ENCODE peak calls at places on chromosome 11, in four cellular contexts. One of them, this sample, is unnamed.

GRCh38 chr11:38824573-38824972 is 2226.5 kb upstream of the RAG2 start:
- DNase-seq in K562: no peak
- DNase-seq in HL-60: no peak
- DNase-seq in GM12878: no peak
- DNase-seq in this sample: no peak

GRCh38 chr11:57180141-57180561 is 1.6 kb upstream of the LRRC55 start:
- DNase-seq in HL-60: no peak
- DNase-seq in GM12878: no peak
- DNase-seq in K562: no peak
- DNase-seq in this sample: no peak

GRCh38 chr11:6040874-6041273 is 10.3 kb upstream of the OR56A1 start:
- DNase-seq in K562: no peak
- DNase-seq in HL-60: no peak
- DNase-seq in GM12878: no peak
- DNase-seq in this sample: no peak

GRCh38 chr11:78365381-78365792 is 52.2 kb downstream of the GAB2 start:
- DNase-seq in HL-60: no peak
- DNase-seq in K562: no peak
- DNase-seq in GM12878: no peak
- DNase-seq in this sample: no peak

GRCh38 chr11:112357488-112357887 is 96.8 kb upstream of the PLET1 start:
- DNase-seq in GM12878: no peak
- DNase-seq in HL-60: no peak
- DNase-seq in K562: no peak
- DNase-seq in this sample: no peak

GRCh38 chr11:128188346-128189115 is 398.8 kb downstream of the ETS1 start:
- DNase-seq in HL-60: no peak
- DNase-seq in GM12878: no peak
- DNase-seq in K562: no peak
- DNase-seq in this sample: no peak

GRCh38 chr11:13094930-13095687 is 86.0 kb downstream of the RASSF10 start:
- DNase-seq in GM12878: no peak
- DNase-seq in K562: no peak
- DNase-seq in HL-60: no peak
- DNase-seq in this sample: no peak

GRCh38 chr11:22341582-22341919 is 3.4 kb downstream of the SLC17A6 start:
- DNase-seq in HL-60: no peak
- DNase-seq in GM12878: no peak
- DNase-seq in K562: no peak
- DNase-seq in this sample: no peak

GRCh38 chr11:61488651-61489291 is 19.8 kb upstream of the LRRC10B start:
- DNase-seq in K562: peak
- DNase-seq in GM12878: no peak
- DNase-seq in HL-60: no peak
- DNase-seq in this sample: no peak

GRCh38 chr11:125956371-125956770 is 10.5 kb downstream of the VSIG10L2 start:
- DNase-seq in HL-60: no peak
- DNase-seq in GM12878: no peak
- DNase-seq in K562: no peak
- DNase-seq in this sample: no peak

GRCh38 chr11:75386912-75387311 is 12.4 kb upstream of the RPS3 start:
- DNase-seq in GM12878: no peak
- DNase-seq in K562: no peak
- DNase-seq in HL-60: no peak
- DNase-seq in this sample: no peak

GRCh38 chr11:69726019-69726418 is 22.2 kb upstream of the FGF19 start:
- DNase-seq in HL-60: no peak
- DNase-seq in GM12878: no peak
- DNase-seq in K562: no peak
- DNase-seq in this sample: no peak

GRCh38 chr11:64809781-64810241 is 540 bp downstream of the MEN1 start:
- DNase-seq in HL-60: no peak
- DNase-seq in GM12878: no peak
- DNase-seq in K562: peak
- DNase-seq in this sample: no peak

GRCh38 chr11:118619444-118620205 is 12.2 kb downstream of the PHLDB1 start:
- DNase-seq in GM12878: no peak
- DNase-seq in HL-60: no peak
- DNase-seq in K562: no peak
- DNase-seq in this sample: no peak

GRCh38 chr11:117180661-117181585 is 2.4 kb downstream of the SIDT2 start:
- DNase-seq in K562: peak
- DNase-seq in GM12878: peak
- DNase-seq in HL-60: peak
- DNase-seq in this sample: peak

GRCh38 chr11:18540207-18541009 is 13.7 kb upstream of the TSG101 start:
- DNase-seq in GM12878: no peak
- DNase-seq in K562: no peak
- DNase-seq in HL-60: no peak
- DNase-seq in this sample: no peak

GRCh38 chr11:35073691-35074382 is 65.1 kb upstream of the CD44 start:
- DNase-seq in HL-60: peak
- DNase-seq in GM12878: no peak
- DNase-seq in K562: no peak
- DNase-seq in this sample: no peak

GRCh38 chr11:108693852-108694251 is 29.0 kb downstream of the DDX10 start:
- DNase-seq in HL-60: no peak
- DNase-seq in GM12878: no peak
- DNase-seq in K562: peak
- DNase-seq in this sample: no peak

GRCh38 chr11:108703916-108704315 is 39.0 kb downstream of the DDX10 start:
- DNase-seq in GM12878: no peak
- DNase-seq in HL-60: no peak
- DNase-seq in K562: no peak
- DNase-seq in this sample: no peak

GRCh38 chr11:108698844-108699642 is 34.2 kb downstream of the DDX10 start:
- DNase-seq in GM12878: peak
- DNase-seq in HL-60: no peak
- DNase-seq in K562: no peak
- DNase-seq in this sample: no peak

DNA sequence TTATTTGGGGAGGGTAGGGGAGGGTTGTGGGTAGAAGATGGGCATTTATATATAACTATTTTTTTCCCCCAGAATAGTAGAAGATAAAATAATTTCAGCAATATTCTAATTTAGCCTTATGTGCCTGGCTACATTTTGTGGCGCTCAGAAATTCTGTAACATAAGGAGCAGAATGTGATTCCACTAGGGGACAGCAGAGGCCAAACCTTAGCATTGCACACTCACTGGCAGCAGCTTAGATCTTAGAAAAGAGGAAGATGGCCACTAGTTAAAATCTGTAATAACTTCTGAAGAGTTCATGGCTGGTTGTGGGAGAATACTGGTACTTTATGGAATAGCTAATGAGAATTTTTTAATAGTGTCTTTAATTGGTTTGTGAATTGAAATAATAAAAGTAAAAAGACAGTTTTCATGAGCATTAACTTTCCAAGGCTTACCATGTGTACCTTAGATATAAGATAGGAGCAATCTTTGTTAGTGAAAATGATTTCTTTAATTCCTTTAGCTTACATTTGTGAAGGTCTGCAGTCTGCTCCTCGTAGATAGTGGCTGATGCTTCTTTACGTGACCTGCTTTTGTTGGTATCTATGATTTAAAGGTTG is 33.1 kb downstream of the DDX10 start:
- DNase-seq in HL-60: peak
- DNase-seq in GM12878: peak
- DNase-seq in K562: peak
- DNase-seq in this sample: peak
- TF ChIP-seq SPI1 in HL-60: peak
- TF ChIP-seq SPI1 in GM12878: peak
- TF ChIP-seq SPI1 in K562: peak
- TF ChIP-seq SPI1 in this sample: peak

DNA sequence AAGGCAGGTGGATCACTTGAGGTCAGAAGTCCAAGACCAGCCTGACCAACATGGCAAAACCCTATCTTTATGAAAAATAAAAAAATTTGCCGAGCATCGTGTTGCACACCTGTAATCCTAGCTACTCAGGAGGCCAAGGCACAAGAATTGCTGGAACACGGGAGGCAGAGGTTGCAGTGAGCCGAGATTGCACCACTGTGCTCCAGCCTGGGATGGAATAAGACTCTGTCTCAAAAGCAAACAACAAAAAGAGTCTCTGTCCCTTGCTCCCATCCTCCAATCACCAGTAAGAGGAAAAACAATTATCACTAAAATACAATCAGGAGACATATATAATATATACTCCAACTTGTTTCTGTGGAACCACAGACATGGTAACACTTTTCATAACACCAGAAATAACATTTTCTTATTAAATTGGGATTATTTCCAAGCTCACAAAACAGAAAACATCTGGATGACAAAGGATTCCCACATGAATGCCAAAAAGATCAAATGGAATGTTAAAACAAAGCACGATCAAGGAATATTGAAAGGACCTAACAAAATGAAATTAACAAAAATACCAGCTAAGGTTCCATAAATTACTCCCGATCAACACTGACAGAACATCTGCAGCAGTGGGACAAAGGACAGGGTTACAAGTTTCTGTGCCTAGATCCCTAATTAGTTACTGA is 15.2 kb downstream of the FCHSD2 start:
- DNase-seq in K562: no peak
- DNase-seq in GM12878: no peak
- DNase-seq in HL-60: no peak
- DNase-seq in this sample: no peak
- TF ChIP-seq SPI1 in K562: no peak
- TF ChIP-seq SPI1 in GM12878: no peak
- TF ChIP-seq SPI1 in HL-60: no peak
- TF ChIP-seq SPI1 in this sample: no peak

GRCh38 chr11:76841923-76842452 is 18.7 kb upstream of the ACER3 start:
- DNase-seq in HL-60: no peak
- DNase-seq in K562: no peak
- DNase-seq in GM12878: no peak
- DNase-seq in this sample: no peak
- TF ChIP-seq SPI1 in HL-60: no peak
- TF ChIP-seq SPI1 in K562: no peak
- TF ChIP-seq SPI1 in GM12878: no peak
- TF ChIP-seq SPI1 in this sample: no peak

DNA sequence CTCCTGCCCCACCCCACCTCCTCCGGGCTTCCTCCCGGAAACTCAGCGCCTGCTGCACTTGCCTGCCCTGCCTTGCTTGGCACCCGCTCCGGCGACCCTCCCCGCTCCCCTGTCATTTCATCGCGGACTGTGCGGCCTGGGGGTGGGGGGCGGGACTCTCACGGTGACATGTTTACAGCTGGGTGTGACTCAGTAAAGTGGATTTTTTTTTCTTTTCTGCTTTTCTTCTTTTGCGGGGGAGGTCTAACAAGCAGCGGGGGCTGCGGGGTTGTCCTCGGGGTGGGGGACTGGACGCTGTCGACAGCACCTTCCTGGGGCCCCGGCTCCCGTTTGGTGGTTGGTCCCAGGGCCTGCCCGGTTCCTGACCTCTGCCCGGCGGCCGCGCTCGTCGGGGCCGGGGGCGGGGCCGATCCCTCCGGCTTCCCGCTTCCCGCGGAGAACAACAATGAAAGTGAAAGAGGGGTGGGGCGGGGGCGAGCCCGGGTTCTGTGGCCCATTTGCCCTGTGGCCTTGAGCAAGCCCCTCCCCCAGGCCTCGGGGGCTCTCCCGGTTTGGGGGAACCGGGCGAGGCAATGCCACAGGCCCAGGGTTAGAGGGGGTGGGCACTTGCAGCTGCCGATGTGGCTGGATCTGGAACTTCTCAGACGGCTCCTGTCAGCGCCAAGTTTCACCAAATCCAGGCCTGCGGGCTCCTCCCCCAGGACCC is 976 bp upstream of the MDK start:
- DNase-seq in GM12878: no peak
- DNase-seq in HL-60: peak
- DNase-seq in K562: peak
- DNase-seq in this sample: peak
- TF ChIP-seq SPI1 in GM12878: no peak
- TF ChIP-seq SPI1 in HL-60: no peak
- TF ChIP-seq SPI1 in K562: no peak
- TF ChIP-seq SPI1 in this sample: no peak

GRCh38 chr11:46357483-46357936 is 10.2 kb downstream of the DGKZ start:
- DNase-seq in K562: no peak
- DNase-seq in HL-60: peak
- DNase-seq in GM12878: no peak
- DNase-seq in this sample: no peak

GRCh38 chr11:46360878-46361277 is 13.6 kb downstream of the DGKZ start:
- DNase-seq in GM12878: no peak
- DNase-seq in HL-60: peak
- DNase-seq in K562: no peak
- DNase-seq in this sample: no peak

GRCh38 chr11:46359936-46360335 is 12.7 kb downstream of the DGKZ start:
- DNase-seq in K562: no peak
- DNase-seq in GM12878: no peak
- DNase-seq in HL-60: no peak
- DNase-seq in this sample: no peak

GRCh38 chr11:46353706-46354105 is 6.4 kb downstream of the DGKZ start:
- DNase-seq in K562: no peak
- DNase-seq in GM12878: no peak
- DNase-seq in HL-60: no peak
- DNase-seq in this sample: no peak

GRCh38 chr11:46356911-46357482 is 9.7 kb downstream of the DGKZ start:
- DNase-seq in K562: no peak
- DNase-seq in HL-60: peak
- DNase-seq in GM12878: no peak
- DNase-seq in this sample: no peak
- TF ChIP-seq SPI1 in K562: no peak
- TF ChIP-seq SPI1 in HL-60: no peak
- TF ChIP-seq SPI1 in GM12878: no peak
- TF ChIP-seq SPI1 in this sample: no peak

GRCh38 chr11:101944896-101945295 is 28.6 kb upstream of the ANGPTL5 start:
- DNase-seq in K562: no peak
- DNase-seq in GM12878: no peak
- DNase-seq in HL-60: no peak
- DNase-seq in this sample: no peak
- TF ChIP-seq SPI1 in K562: no peak
- TF ChIP-seq SPI1 in GM12878: no peak
- TF ChIP-seq SPI1 in HL-60: no peak
- TF ChIP-seq SPI1 in this sample: no peak